ENCODE peak calls at places on chromosomes 12 and 14, in seven cellular contexts. X is A549; R is tibial nerve; M is Calu3; Y is CD4-positive, alpha-beta T cell; N is progenitor cell of endocrine pancreas; G is cardiac fibroblast. P is an unnamed sample.

GRCh38 chr14:86777950-86778602 is 1214.9 kb downstream of the GALC start:
- DNase-seq in X (no peak), R (no peak), M (no peak), Y (no peak), N (no peak), G (peak), P (no peak)

GRCh38 chr14:76352639-76353281 is 23.2 kb upstream of the ESRRB start:
- DNase-seq in X (peak), R (peak), M (peak), Y (peak), N (peak), G (peak), P (no peak)

GRCh38 chr12:56029666-56030293 is 8.9 kb downstream of the IKZF4 start:
- DNase-seq in X (peak), R (no peak), M (peak), Y (peak), N (peak), G (peak), P (no peak)

GRCh38 chr12:3438401-3438800 is 52.6 kb upstream of the PRMT8 start:
- DNase-seq in X (no peak), R (no peak), M (no peak), Y (no peak), N (no peak), G (no peak), P (no peak)

GRCh38 chr12:108337235-108338223 is 1.6 kb downstream of the CMKLR1 start:
- DNase-seq in X (peak), R (no peak), M (peak), Y (no peak), N (no peak), G (peak), P (no peak)

GRCh38 chr12:45235087-45236025 is 19.5 kb downstream of the ANO6 start:
- DNase-seq in X (peak), R (no peak), M (peak), Y (no peak), N (no peak), G (peak), P (no peak)

GRCh38 chr12:110349521-110350151 is 53.9 kb downstream of the ANAPC7 start:
- DNase-seq in X (no peak), R (no peak), M (no peak), Y (peak), N (no peak), G (no peak), P (no peak)

GRCh38 chr12:113222730-113223531 is 1.7 kb downstream of the TPCN1 start:
- DNase-seq in X (peak), R (peak), M (peak), Y (no peak), N (no peak), G (peak), P (no peak)

GRCh38 chr12:89390802-89391673 is 38.7 kb upstream of the DUSP6 start:
- DNase-seq in X (peak), R (no peak), M (no peak), Y (no peak), N (no peak), G (peak), P (no peak)

GRCh38 chr12:123075591-123076171 is 75.2 kb downstream of the PITPNM2 start:
- DNase-seq in X (no peak), R (no peak), M (no peak), Y (peak), N (no peak), G (no peak), P (no peak)

GRCh38 chr12:86050010-86050409 is 175.9 kb downstream of the NTS start:
- DNase-seq in X (no peak), R (no peak), M (no peak), Y (no peak), N (no peak), G (no peak), P (no peak)

GRCh38 chr14:21098134-21098891 is at the start of gene ZNF219:
- DNase-seq in X (peak), R (no peak), M (peak), Y (no peak), N (peak), G (peak), P (no peak)

GRCh38 chr12:76303989-76304460 is 44.2 kb downstream of the BBS10 start:
- DNase-seq in X (no peak), R (no peak), M (no peak), Y (no peak), N (no peak), G (no peak), P (no peak)

GRCh38 chr12:46553266-46553665 is 180.7 kb upstream of the SLC38A2 start:
- DNase-seq in X (peak), R (no peak), M (no peak), Y (no peak), N (no peak), G (peak), P (no peak)

GRCh38 chr12:131454418-131455217 is 256.3 kb upstream of the SFSWAP start:
- DNase-seq in X (peak), R (no peak), M (peak), Y (peak), N (peak), G (no peak), P (no peak)

GRCh38 chr12:51480978-51481377 is 56.3 kb downstream of the SLC4A8 start:
- DNase-seq in X (no peak), R (no peak), M (no peak), Y (no peak), N (no peak), G (no peak), P (no peak)

GRCh38 chr12:18811268-18811667 is 73.3 kb downstream of the CAPZA3 start:
- DNase-seq in X (no peak), R (no peak), M (no peak), Y (no peak), N (no peak), G (peak), P (no peak)

GRCh38 chr12:53290661-53291060 is 4.7 kb upstream of the PFDN5 start:
- DNase-seq in X (no peak), R (no peak), M (no peak), Y (no peak), N (no peak), G (peak), P (no peak)

GRCh38 chr14:100552524-100553125 is 34.6 kb downstream of the BEGAIN start:
- DNase-seq in X (no peak), R (no peak), M (no peak), Y (no peak), N (no peak), G (no peak), P (no peak)

GRCh38 chr12:125677829-125678228 is 612.6 kb downstream of the AACS start:
- DNase-seq in X (no peak), R (no peak), M (no peak), Y (no peak), N (no peak), G (no peak), P (no peak)

GRCh38 chr14:100472491-100472890 is 114.7 kb downstream of the BEGAIN start:
- DNase-seq in X (no peak), R (no peak), M (no peak), Y (no peak), N (no peak), G (no peak), P (no peak)

GRCh38 chr14:106841701-106842100 is 1315.3 kb downstream of the TMEM121 start:
- DNase-seq in X (no peak), R (no peak), M (no peak), Y (no peak), N (no peak), G (peak), P (no peak)

GRCh38 chr14:106842687-106843086 is 1316.3 kb downstream of the TMEM121 start:
- DNase-seq in X (peak), R (no peak), M (peak), Y (no peak), N (no peak), G (no peak), P (no peak)

GRCh38 chr14:106843951-106844483 is 1317.6 kb downstream of the TMEM121 start:
- DNase-seq in X (no peak), R (no peak), M (peak), Y (no peak), N (no peak), G (peak), P (no peak)

GRCh38 chr14:106844608-106845285 is 1318.4 kb downstream of the TMEM121 start:
- DNase-seq in X (peak), R (no peak), M (peak), Y (peak), N (no peak), G (peak), P (no peak)

DNA sequence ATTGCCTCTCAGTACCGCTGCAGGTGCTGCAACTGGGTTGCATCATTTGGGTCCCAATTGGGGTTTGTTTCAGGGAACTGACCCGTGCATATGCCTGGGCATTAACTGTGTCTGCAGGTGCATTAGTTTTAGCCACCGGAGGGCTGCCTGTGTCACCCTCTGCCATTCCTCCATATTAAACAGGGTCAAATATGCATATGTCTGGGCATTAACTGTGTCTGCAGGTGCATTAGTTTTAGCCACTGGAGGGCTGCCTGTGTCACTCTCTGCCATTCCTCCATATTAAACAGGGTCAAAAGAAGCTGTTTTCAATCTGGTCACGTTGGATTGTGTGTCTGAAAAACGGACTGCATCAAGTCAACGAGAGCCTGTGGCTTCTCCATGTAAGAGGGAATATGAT is 1317.0 kb downstream of the TMEM121 start:
- DNase-seq in X (no peak), R (no peak), M (no peak), Y (no peak), N (no peak), G (no peak), P (no peak)
- TF ChIP-seq CTCF in X (no peak), R (no peak), M (no peak), Y (no peak), N (no peak), G (no peak), P (no peak)

GRCh38 chr14:59425322-59425945 is 39.7 kb downstream of the GPR135 start:
- DNase-seq in X (no peak), R (no peak), M (no peak), Y (no peak), N (no peak), G (peak), P (no peak)
- TF ChIP-seq CTCF in X (no peak), R (no peak), M (no peak), Y (no peak), N (no peak), G (peak), P (peak)

GRCh38 chr14:73476451-73476905 is 14.3 kb upstream of the RIOX1 start:
- DNase-seq in X (no peak), R (no peak), M (no peak), Y (no peak), N (no peak), G (peak), P (no peak)
- TF ChIP-seq CTCF in X (no peak), R (no peak), M (no peak), Y (no peak), N (no peak), G (no peak), P (no peak)

DNA sequence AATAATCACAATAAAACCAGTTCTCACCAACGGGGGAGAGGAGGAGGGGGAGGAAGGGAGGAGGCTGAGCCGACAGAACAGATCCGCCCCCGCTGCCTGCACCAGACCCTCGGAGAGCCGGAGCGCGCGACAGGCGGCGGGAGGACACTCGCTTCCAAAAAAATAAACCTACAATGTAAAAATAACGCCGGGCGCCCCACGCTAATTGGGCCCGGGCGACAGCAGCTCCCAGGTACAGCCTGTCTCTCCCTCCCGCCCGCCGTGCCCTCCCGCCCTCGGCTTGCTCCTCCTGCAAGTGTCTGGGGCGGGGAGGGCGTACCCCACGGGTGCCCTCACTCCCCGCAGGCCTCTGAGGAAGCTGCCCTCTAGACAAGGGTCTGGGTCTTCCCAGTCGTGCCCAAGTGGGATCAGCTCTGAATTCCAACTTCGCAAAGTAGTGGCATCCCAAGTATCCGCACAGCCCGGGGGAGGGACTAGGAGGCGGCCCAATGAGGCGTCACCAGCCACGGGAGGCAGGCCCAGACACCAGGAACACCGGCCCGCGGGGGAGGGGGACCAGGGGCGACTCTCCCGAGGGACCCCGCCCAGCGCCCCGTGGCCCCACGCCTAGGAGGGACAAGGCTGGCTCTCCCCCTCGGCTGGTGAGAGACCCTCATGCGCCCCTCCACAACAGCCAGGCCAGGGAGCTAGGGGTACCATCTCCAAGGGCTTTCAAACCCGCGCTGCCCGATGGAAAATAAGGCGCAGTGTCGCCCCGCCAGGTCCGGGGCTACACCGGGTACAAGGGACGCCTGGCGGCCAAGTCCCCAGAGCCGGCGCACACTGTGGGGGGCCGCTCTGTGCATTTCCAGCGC is 1.0 kb downstream of the NCOR2 start:
- DNase-seq in X (peak), R (peak), M (peak), Y (peak), N (peak), G (peak), P (peak)
- TF ChIP-seq CTCF in X (no peak), R (peak), M (peak), Y (no peak), N (no peak), G (no peak), P (peak)

GRCh38 chr14:61561144-61561543 is 134.2 kb upstream of the HIF1A start:
- DNase-seq in X (peak), R (no peak), M (no peak), Y (no peak), N (no peak), G (peak), P (no peak)
- TF ChIP-seq CTCF in X (peak), R (no peak), M (no peak), Y (no peak), N (no peak), G (peak), P (peak)

GRCh38 chr14:67674139-67674479 is 323 bp downstream of the VTI1B start:
- DNase-seq in X (peak), R (peak), M (peak), Y (no peak), N (peak), G (peak), P (no peak)
- TF ChIP-seq CTCF in X (no peak), R (no peak), M (no peak), Y (peak), N (peak), G (no peak), P (peak)

GRCh38 chr14:53663709-53664108 is 292.9 kb downstream of the BMP4 start:
- DNase-seq in X (peak), R (no peak), M (peak), Y (no peak), N (no peak), G (peak), P (no peak)
- TF ChIP-seq CTCF in X (peak), R (no peak), M (no peak), Y (no peak), N (peak), G (peak), P (peak)

DNA sequence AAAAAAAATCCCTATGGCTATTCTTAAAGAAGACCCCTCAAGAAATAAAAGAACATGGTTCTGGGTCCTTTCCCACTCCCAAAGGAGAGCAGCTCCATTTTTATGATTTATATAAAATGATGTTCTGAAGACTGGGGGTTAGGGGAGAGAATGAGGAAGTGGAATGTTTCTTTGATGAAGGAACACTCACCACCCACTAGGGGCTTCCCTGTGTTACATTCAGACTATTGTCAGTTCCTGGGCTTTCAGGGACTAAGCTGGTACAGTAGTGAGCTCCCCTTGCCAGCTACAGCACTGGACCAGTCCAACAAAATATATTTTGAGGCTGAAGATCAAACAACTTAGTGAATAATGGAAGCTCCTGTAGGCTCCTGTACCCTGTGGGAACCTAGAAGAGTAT is 98.9 kb downstream of the HMGA2 start:
- DNase-seq in X (no peak), R (no peak), M (no peak), Y (no peak), N (no peak), G (no peak), P (no peak)
- TF ChIP-seq CTCF in X (no peak), R (no peak), M (no peak), Y (no peak), N (no peak), G (peak), P (peak)